ENCODE peak calls at places on chromosomes 12 and 14, in seven cellular contexts. One of them, this sample, is unnamed.

GRCh38 chr14:101507306-101508150 is 53.8 kb upstream of the DIO3 start:
- DNase-seq in NCI-H345: no peak
- DNase-seq in stimulated activated CD4-positive, alpha-beta T cell treated with anti-CD3 and anti-CD28 coated beads, Interleukin-1b, Interleukin-23, amount 100 ng/mL, for 24 hours: no peak
- DNase-seq in HFFc6: no peak
- DNase-seq in stimulated activated CD8-positive, alpha-beta memory T cell treated with anti-CD3 and anti-CD28 coated beads, Interleukin-12 subunit alpha, Interleukin-12 subunit beta, amount 100 ng/mL, for 1 hour: no peak
- DNase-seq in A549: no peak
- DNase-seq in fibroblast of mammary gland: no peak
- DNase-seq in this sample: no peak

GRCh38 chr12:63415357-63415756 is 252.9 kb downstream of the DPY19L2 start:
- DNase-seq in stimulated activated CD4-positive, alpha-beta T cell treated with anti-CD3 and anti-CD28 coated beads, Interleukin-1b, Interleukin-23, amount 100 ng/mL, for 24 hours: no peak
- DNase-seq in A549: no peak
- DNase-seq in stimulated activated CD8-positive, alpha-beta memory T cell treated with anti-CD3 and anti-CD28 coated beads, Interleukin-12 subunit alpha, Interleukin-12 subunit beta, amount 100 ng/mL, for 1 hour: no peak
- DNase-seq in fibroblast of mammary gland: no peak
- DNase-seq in HFFc6: no peak
- DNase-seq in NCI-H345: no peak
- DNase-seq in this sample: no peak

GRCh38 chr14:100110801-100111200 is 45.6 kb downstream of the EVL start:
- DNase-seq in stimulated activated CD8-positive, alpha-beta memory T cell treated with anti-CD3 and anti-CD28 coated beads, Interleukin-12 subunit alpha, Interleukin-12 subunit beta, amount 100 ng/mL, for 1 hour: no peak
- DNase-seq in stimulated activated CD4-positive, alpha-beta T cell treated with anti-CD3 and anti-CD28 coated beads, Interleukin-1b, Interleukin-23, amount 100 ng/mL, for 24 hours: no peak
- DNase-seq in fibroblast of mammary gland: no peak
- DNase-seq in HFFc6: no peak
- DNase-seq in A549: no peak
- DNase-seq in NCI-H345: no peak
- DNase-seq in this sample: no peak

GRCh38 chr12:69161835-69162234 is 77.5 kb upstream of the CPSF6 start:
- DNase-seq in fibroblast of mammary gland: peak
- DNase-seq in stimulated activated CD8-positive, alpha-beta memory T cell treated with anti-CD3 and anti-CD28 coated beads, Interleukin-12 subunit alpha, Interleukin-12 subunit beta, amount 100 ng/mL, for 1 hour: no peak
- DNase-seq in A549: no peak
- DNase-seq in HFFc6: no peak
- DNase-seq in stimulated activated CD4-positive, alpha-beta T cell treated with anti-CD3 and anti-CD28 coated beads, Interleukin-1b, Interleukin-23, amount 100 ng/mL, for 24 hours: peak
- DNase-seq in NCI-H345: peak
- DNase-seq in this sample: no peak

GRCh38 chr12:89439946-89440345 is 84.7 kb downstream of the GALNT4 start:
- DNase-seq in A549: no peak
- DNase-seq in HFFc6: peak
- DNase-seq in fibroblast of mammary gland: peak
- DNase-seq in stimulated activated CD4-positive, alpha-beta T cell treated with anti-CD3 and anti-CD28 coated beads, Interleukin-1b, Interleukin-23, amount 100 ng/mL, for 24 hours: no peak
- DNase-seq in stimulated activated CD8-positive, alpha-beta memory T cell treated with anti-CD3 and anti-CD28 coated beads, Interleukin-12 subunit alpha, Interleukin-12 subunit beta, amount 100 ng/mL, for 1 hour: no peak
- DNase-seq in NCI-H345: no peak
- DNase-seq in this sample: no peak

GRCh38 chr12:85866929-85867776 is 6.9 kb upstream of the NTS start:
- DNase-seq in HFFc6: peak
- DNase-seq in NCI-H345: peak
- DNase-seq in fibroblast of mammary gland: peak
- DNase-seq in A549: peak
- DNase-seq in stimulated activated CD4-positive, alpha-beta T cell treated with anti-CD3 and anti-CD28 coated beads, Interleukin-1b, Interleukin-23, amount 100 ng/mL, for 24 hours: no peak
- DNase-seq in stimulated activated CD8-positive, alpha-beta memory T cell treated with anti-CD3 and anti-CD28 coated beads, Interleukin-12 subunit alpha, Interleukin-12 subunit beta, amount 100 ng/mL, for 1 hour: no peak
- DNase-seq in this sample: peak

GRCh38 chr12:130826151-130826801 is 12.8 kb downstream of the STX2 start:
- DNase-seq in NCI-H345: peak
- DNase-seq in HFFc6: peak
- DNase-seq in stimulated activated CD8-positive, alpha-beta memory T cell treated with anti-CD3 and anti-CD28 coated beads, Interleukin-12 subunit alpha, Interleukin-12 subunit beta, amount 100 ng/mL, for 1 hour: peak
- DNase-seq in fibroblast of mammary gland: peak
- DNase-seq in A549: peak
- DNase-seq in stimulated activated CD4-positive, alpha-beta T cell treated with anti-CD3 and anti-CD28 coated beads, Interleukin-1b, Interleukin-23, amount 100 ng/mL, for 24 hours: peak
- DNase-seq in this sample: peak

GRCh38 chr14:78075033-78075432 is 95.1 kb upstream of the NRXN3 start:
- DNase-seq in A549: no peak
- DNase-seq in stimulated activated CD4-positive, alpha-beta T cell treated with anti-CD3 and anti-CD28 coated beads, Interleukin-1b, Interleukin-23, amount 100 ng/mL, for 24 hours: no peak
- DNase-seq in NCI-H345: peak
- DNase-seq in HFFc6: no peak
- DNase-seq in stimulated activated CD8-positive, alpha-beta memory T cell treated with anti-CD3 and anti-CD28 coated beads, Interleukin-12 subunit alpha, Interleukin-12 subunit beta, amount 100 ng/mL, for 1 hour: no peak
- DNase-seq in fibroblast of mammary gland: no peak
- DNase-seq in this sample: no peak

GRCh38 chr14:92932448-92933395 is 9.8 kb downstream of the CHGA start:
- DNase-seq in NCI-H345: no peak
- DNase-seq in HFFc6: no peak
- DNase-seq in stimulated activated CD4-positive, alpha-beta T cell treated with anti-CD3 and anti-CD28 coated beads, Interleukin-1b, Interleukin-23, amount 100 ng/mL, for 24 hours: no peak
- DNase-seq in A549: no peak
- DNase-seq in fibroblast of mammary gland: no peak
- DNase-seq in stimulated activated CD8-positive, alpha-beta memory T cell treated with anti-CD3 and anti-CD28 coated beads, Interleukin-12 subunit alpha, Interleukin-12 subunit beta, amount 100 ng/mL, for 1 hour: no peak
- DNase-seq in this sample: no peak

GRCh38 chr14:39267592-39268112 is 33.9 kb downstream of the MIA2 start:
- DNase-seq in A549: no peak
- DNase-seq in HFFc6: peak
- DNase-seq in stimulated activated CD8-positive, alpha-beta memory T cell treated with anti-CD3 and anti-CD28 coated beads, Interleukin-12 subunit alpha, Interleukin-12 subunit beta, amount 100 ng/mL, for 1 hour: no peak
- DNase-seq in NCI-H345: peak
- DNase-seq in stimulated activated CD4-positive, alpha-beta T cell treated with anti-CD3 and anti-CD28 coated beads, Interleukin-1b, Interleukin-23, amount 100 ng/mL, for 24 hours: no peak
- DNase-seq in fibroblast of mammary gland: peak
- DNase-seq in this sample: no peak

GRCh38 chr14:71725802-71726638 is 206.2 kb upstream of the RGS6 start:
- DNase-seq in stimulated activated CD4-positive, alpha-beta T cell treated with anti-CD3 and anti-CD28 coated beads, Interleukin-1b, Interleukin-23, amount 100 ng/mL, for 24 hours: no peak
- DNase-seq in fibroblast of mammary gland: peak
- DNase-seq in stimulated activated CD8-positive, alpha-beta memory T cell treated with anti-CD3 and anti-CD28 coated beads, Interleukin-12 subunit alpha, Interleukin-12 subunit beta, amount 100 ng/mL, for 1 hour: no peak
- DNase-seq in A549: peak
- DNase-seq in HFFc6: peak
- DNase-seq in NCI-H345: no peak
- DNase-seq in this sample: no peak